ENCODE peak calls at places on chromosome 18, in eight cellular contexts. One of them, this sample, is unnamed.

GRCh38 chr18:8912348-8913057 is 190.0 kb upstream of the NDUFV2 start:
- DNase-seq in uterus: no peak
- DNase-seq in body of pancreas: peak; percentile 12
- DNase-seq in right lobe of liver: no peak
- DNase-seq in ovary: no peak
- DNase-seq in A549: no peak
- DNase-seq in stomach: no peak
- DNase-seq in HepG2: no peak
- DNase-seq in this sample: no peak

GRCh38 chr18:60846396-60846795 is 473.8 kb upstream of the MC4R start:
- DNase-seq in uterus: no peak
- DNase-seq in right lobe of liver: no peak
- DNase-seq in HepG2: no peak
- DNase-seq in stomach: no peak
- DNase-seq in ovary: no peak
- DNase-seq in body of pancreas: no peak
- DNase-seq in A549: no peak
- DNase-seq in this sample: no peak

GRCh38 chr18:65093341-65093740 is 657.5 kb upstream of the CDH7 start:
- DNase-seq in ovary: no peak
- DNase-seq in body of pancreas: no peak
- DNase-seq in right lobe of liver: no peak
- DNase-seq in uterus: no peak
- DNase-seq in A549: no peak
- DNase-seq in HepG2: no peak
- DNase-seq in stomach: no peak
- DNase-seq in this sample: no peak

GRCh38 chr18:67359868-67360838 is 156.4 kb downstream of the DSEL start:
- DNase-seq in A549: peak; percentile 78
- DNase-seq in stomach: no peak
- DNase-seq in body of pancreas: peak; percentile 65
- DNase-seq in uterus: peak; percentile 49
- DNase-seq in HepG2: peak; percentile 29
- DNase-seq in right lobe of liver: no peak
- DNase-seq in ovary: peak; percentile 26
- DNase-seq in this sample: peak; percentile 37

GRCh38 chr18:22913861-22914260 is 19.3 kb upstream of the RBBP8 start:
- DNase-seq in ovary: no peak
- DNase-seq in body of pancreas: peak; percentile 95
- DNase-seq in right lobe of liver: no peak
- DNase-seq in A549: no peak
- DNase-seq in HepG2: no peak
- DNase-seq in stomach: peak; percentile 88
- DNase-seq in uterus: no peak
- DNase-seq in this sample: no peak

GRCh38 chr18:48590678-48591077 is 51.8 kb downstream of the CTIF start:
- DNase-seq in uterus: no peak
- DNase-seq in body of pancreas: no peak
- DNase-seq in HepG2: no peak
- DNase-seq in right lobe of liver: no peak
- DNase-seq in ovary: no peak
- DNase-seq in stomach: no peak
- DNase-seq in A549: peak; percentile 43
- DNase-seq in this sample: peak; percentile 67

GRCh38 chr18:26813043-26813442 is 52.5 kb downstream of the AQP4 start:
- DNase-seq in uterus: peak; percentile 37
- DNase-seq in HepG2: peak; percentile 56
- DNase-seq in A549: peak; percentile 66
- DNase-seq in body of pancreas: no peak
- DNase-seq in ovary: peak; percentile 70
- DNase-seq in stomach: peak; percentile 37
- DNase-seq in right lobe of liver: no peak
- DNase-seq in this sample: no peak

GRCh38 chr18:22342625-22343024 is 75.1 kb downstream of the CTAGE1 start:
- DNase-seq in body of pancreas: peak; percentile 43
- DNase-seq in right lobe of liver: no peak
- DNase-seq in A549: no peak
- DNase-seq in uterus: peak; percentile 60
- DNase-seq in stomach: peak; percentile 80
- DNase-seq in HepG2: no peak
- DNase-seq in ovary: no peak
- DNase-seq in this sample: peak; percentile 41

GRCh38 chr18:28854964-28855363 is 678.0 kb upstream of the CDH2 start:
- DNase-seq in right lobe of liver: no peak
- DNase-seq in body of pancreas: no peak
- DNase-seq in A549: no peak
- DNase-seq in HepG2: no peak
- DNase-seq in uterus: no peak
- DNase-seq in ovary: no peak
- DNase-seq in stomach: no peak
- DNase-seq in this sample: no peak

GRCh38 chr18:21598726-21599584 is 1.5 kb downstream of the ESCO1 start:
- DNase-seq in right lobe of liver: no peak
- DNase-seq in A549: peak; percentile 56
- DNase-seq in HepG2: peak; percentile 71
- DNase-seq in uterus: no peak
- DNase-seq in ovary: no peak
- DNase-seq in body of pancreas: no peak
- DNase-seq in stomach: no peak
- DNase-seq in this sample: no peak

GRCh38 chr18:32048507-32049091 is 30.0 kb downstream of the RNF125 start:
- DNase-seq in A549: peak; percentile 49
- DNase-seq in stomach: no peak
- DNase-seq in right lobe of liver: peak; percentile 83
- DNase-seq in uterus: peak; percentile 30
- DNase-seq in ovary: peak; percentile 22
- DNase-seq in HepG2: peak; percentile 39
- DNase-seq in body of pancreas: peak; percentile 21
- DNase-seq in this sample: no peak

GRCh38 chr18:77197073-77197472 is 52.6 kb upstream of the GALR1 start:
- DNase-seq in body of pancreas: no peak
- DNase-seq in ovary: no peak
- DNase-seq in right lobe of liver: no peak
- DNase-seq in uterus: no peak
- DNase-seq in stomach: no peak
- DNase-seq in HepG2: no peak
- DNase-seq in A549: no peak
- DNase-seq in this sample: no peak

GRCh38 chr18:10139783-10140410 is 226.1 kb downstream of the VAPA start:
- DNase-seq in A549: peak; percentile 15
- DNase-seq in ovary: no peak
- DNase-seq in body of pancreas: no peak
- DNase-seq in right lobe of liver: no peak
- DNase-seq in HepG2: no peak
- DNase-seq in stomach: no peak
- DNase-seq in uterus: no peak
- DNase-seq in this sample: no peak

GRCh38 chr18:37179384-37179783 is 350.5 kb downstream of the KIAA1328 start:
- DNase-seq in right lobe of liver: no peak
- DNase-seq in body of pancreas: peak; percentile 77
- DNase-seq in uterus: no peak
- DNase-seq in stomach: peak; percentile 55
- DNase-seq in ovary: no peak
- DNase-seq in HepG2: no peak
- DNase-seq in A549: no peak
- DNase-seq in this sample: no peak

GRCh38 chr18:62672600-62672999 is 42.7 kb upstream of the PHLPP1 start:
- DNase-seq in uterus: no peak
- DNase-seq in stomach: no peak
- DNase-seq in right lobe of liver: no peak
- DNase-seq in HepG2: peak; percentile 16
- DNase-seq in body of pancreas: no peak
- DNase-seq in A549: no peak
- DNase-seq in ovary: no peak
- DNase-seq in this sample: no peak

GRCh38 chr18:79988079-79988924 is at the start of gene TXNL4A:
- DNase-seq in body of pancreas: peak; percentile 85
- DNase-seq in right lobe of liver: peak; percentile 88
- DNase-seq in A549: peak; percentile 87
- DNase-seq in HepG2: peak; percentile 69
- DNase-seq in ovary: peak; percentile 86
- DNase-seq in uterus: peak; percentile 78
- DNase-seq in stomach: peak; percentile 89
- DNase-seq in this sample: peak; percentile 30
- TF ChIP-seq POLR2A in body of pancreas: peak; percentile 90
- TF ChIP-seq POLR2A in right lobe of liver: peak; percentile 87
- TF ChIP-seq POLR2A in A549: peak; percentile 93
- TF ChIP-seq POLR2A in HepG2: peak; percentile 95
- TF ChIP-seq POLR2A in ovary: peak; percentile 77
- TF ChIP-seq POLR2A in uterus: peak; percentile 78
- TF ChIP-seq POLR2A in stomach: no peak
- TF ChIP-seq POLR2A in this sample: peak; percentile 83

GRCh38 chr18:50374753-50375391 is at the start of gene SKA1:
- DNase-seq in A549: peak; percentile 90
- DNase-seq in right lobe of liver: peak; percentile 96
- DNase-seq in uterus: peak; percentile 89
- DNase-seq in HepG2: peak; percentile 87
- DNase-seq in ovary: peak; percentile 92
- DNase-seq in stomach: peak; percentile 93
- DNase-seq in body of pancreas: peak; percentile 95
- DNase-seq in this sample: peak; percentile 70
- TF ChIP-seq POLR2A in A549: peak; percentile 86
- TF ChIP-seq POLR2A in right lobe of liver: peak; percentile 78
- TF ChIP-seq POLR2A in uterus: peak; percentile 28
- TF ChIP-seq POLR2A in HepG2: peak; percentile 99
- TF ChIP-seq POLR2A in ovary: no peak
- TF ChIP-seq POLR2A in stomach: no peak
- TF ChIP-seq POLR2A in body of pancreas: peak; percentile 87
- TF ChIP-seq POLR2A in this sample: peak; percentile 63

DNA sequence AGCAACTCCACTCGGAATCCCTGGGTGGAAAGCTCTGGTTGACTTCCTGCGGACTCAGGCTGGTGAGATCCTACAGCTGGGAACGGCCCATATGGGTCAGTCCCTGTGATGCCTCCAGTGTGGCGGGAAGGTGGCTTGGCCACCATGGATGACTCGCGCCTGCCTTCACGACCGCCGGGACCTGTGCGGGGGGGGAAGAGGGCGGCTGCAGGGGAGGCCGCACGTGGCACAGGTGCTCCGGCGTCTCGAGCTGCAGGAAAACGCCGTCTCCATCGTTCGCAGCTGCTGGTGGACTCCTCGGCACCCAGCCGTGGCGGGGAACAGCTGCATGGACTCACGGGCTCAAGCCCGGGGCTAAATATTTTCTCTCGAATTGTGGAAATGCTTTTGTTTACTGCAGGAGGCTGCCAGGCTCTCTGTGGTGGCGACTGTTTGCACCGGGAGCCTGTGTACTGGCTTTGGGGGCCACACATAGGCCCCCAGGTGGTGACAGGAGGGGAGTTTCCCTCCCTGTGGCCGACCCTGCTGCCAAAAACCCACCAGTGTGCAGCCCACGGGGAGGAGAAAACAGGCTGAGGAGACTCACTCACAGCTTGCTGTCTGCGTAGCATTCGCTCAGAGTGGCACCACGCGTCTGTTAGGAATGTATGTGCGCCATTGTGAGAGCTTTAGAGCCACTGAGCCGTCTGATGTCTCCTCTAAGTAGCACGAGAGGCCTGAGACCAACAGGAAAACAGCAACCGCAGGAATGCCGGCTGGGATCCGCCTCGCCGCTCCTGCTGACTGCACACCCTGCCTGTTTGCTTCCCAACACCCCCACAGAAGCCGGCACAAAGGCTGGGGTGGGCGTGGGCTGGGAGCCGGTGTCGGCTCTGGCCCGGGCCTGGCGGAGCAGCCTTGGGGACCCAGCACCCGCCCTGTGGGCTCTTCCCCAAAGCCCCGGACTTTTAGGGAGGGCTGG is 89.2 kb downstream of the NFATC1 start:
- DNase-seq in stomach: no peak
- DNase-seq in right lobe of liver: peak; percentile 39
- DNase-seq in A549: no peak
- DNase-seq in ovary: peak; percentile 29
- DNase-seq in body of pancreas: no peak
- DNase-seq in uterus: no peak
- DNase-seq in HepG2: peak; percentile 15
- DNase-seq in this sample: no peak
- TF ChIP-seq POLR2A in stomach: no peak
- TF ChIP-seq POLR2A in right lobe of liver: no peak
- TF ChIP-seq POLR2A in A549: no peak
- TF ChIP-seq POLR2A in ovary: no peak
- TF ChIP-seq POLR2A in body of pancreas: no peak
- TF ChIP-seq POLR2A in uterus: no peak
- TF ChIP-seq POLR2A in HepG2: no peak
- TF ChIP-seq POLR2A in this sample: no peak

DNA sequence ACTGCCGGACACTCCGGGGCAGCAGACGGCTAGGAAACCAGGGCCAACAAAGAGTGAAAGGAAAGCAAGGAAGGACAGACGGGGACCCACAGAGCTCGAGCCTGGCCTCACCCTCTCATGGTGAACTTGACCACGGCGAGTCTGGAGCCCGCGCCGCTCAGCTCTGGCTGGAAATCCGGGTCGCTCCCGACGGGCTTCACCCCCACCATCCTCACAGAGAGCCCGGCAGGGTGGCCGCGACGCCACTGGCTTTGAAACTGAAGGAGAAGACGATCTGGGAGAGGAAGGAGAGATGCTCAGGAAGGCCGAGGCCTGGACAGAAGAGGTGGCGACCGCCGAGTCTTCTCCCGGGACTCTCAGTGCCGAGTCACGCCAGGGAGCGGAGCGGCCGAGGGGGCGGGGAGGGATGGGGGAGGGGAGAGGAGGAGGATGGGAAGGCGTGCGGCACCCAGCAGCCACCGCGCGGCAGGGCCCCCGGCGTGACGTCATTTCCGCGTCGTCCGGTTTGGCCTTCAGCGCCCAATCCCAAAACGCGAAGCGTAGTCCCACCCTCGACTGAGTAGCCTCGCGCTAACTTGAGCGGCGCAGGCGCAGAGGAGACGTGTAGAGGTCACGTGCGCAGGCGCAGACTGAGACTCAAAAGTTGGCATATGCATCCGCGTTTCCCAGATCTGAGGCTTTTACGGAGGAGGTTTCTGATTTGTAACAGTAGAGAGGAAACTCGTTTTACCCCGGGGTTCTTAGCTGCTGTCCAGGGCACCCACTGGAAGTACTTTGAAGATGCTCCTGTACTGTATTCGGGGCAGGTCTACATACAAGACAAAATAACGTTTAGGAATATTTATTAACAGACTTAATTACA is at the start of gene TXNL1:
- DNase-seq in body of pancreas: peak; percentile 100
- DNase-seq in right lobe of liver: peak; percentile 99
- DNase-seq in ovary: peak; percentile 100
- DNase-seq in stomach: peak; percentile 99
- DNase-seq in HepG2: peak; percentile 96
- DNase-seq in uterus: peak; percentile 100
- DNase-seq in A549: peak; percentile 97
- DNase-seq in this sample: peak; percentile 63
- TF ChIP-seq POLR2A in body of pancreas: peak; percentile 94
- TF ChIP-seq POLR2A in right lobe of liver: peak; percentile 88
- TF ChIP-seq POLR2A in ovary: peak; percentile 63
- TF ChIP-seq POLR2A in stomach: no peak
- TF ChIP-seq POLR2A in HepG2: peak; percentile 84
- TF ChIP-seq POLR2A in uterus: peak; percentile 76
- TF ChIP-seq POLR2A in A549: peak; percentile 51
- TF ChIP-seq POLR2A in this sample: peak; percentile 66